ENCODE peak calls at places on chromosomes 6 and 20, in eight cellular contexts. M is pancreas, W is colonic mucosa, L is mucosa of gallbladder, G is NCI-H1436, D is M059J, O is PC-3, S is GM03348. C is an unnamed sample.

GRCh38 chr6:169959129-169960002 is 207.9 kb downstream of the ERMARD start:
- DNase-seq in M (no peak), W (peak; percentile 33), L (no peak), G (peak; percentile 84), D (no peak), O (no peak), S (no peak), C (no peak)

GRCh38 chr6:168411793-168412192 is 29.2 kb upstream of the SMOC2 start:
- DNase-seq in M (no peak), W (no peak), L (no peak), G (no peak), D (no peak), O (no peak), S (no peak), C (no peak)

GRCh38 chr6:125104425-125104824 is 49.1 kb upstream of the TPD52L1 start:
- DNase-seq in M (no peak), W (no peak), L (no peak), G (no peak), D (peak; percentile 70), O (no peak), S (peak; percentile 61), C (no peak)

GRCh38 chr6:149211046-149211571 is 106.4 kb upstream of the TAB2 start:
- DNase-seq in M (no peak), W (no peak), L (no peak), G (no peak), D (peak; percentile 86), O (peak; percentile 10), S (no peak), C (peak; percentile 64)

GRCh38 chr6:11094411-11094851 is 797 bp downstream of the SMIM13 start:
- DNase-seq in M (peak; percentile 42), W (peak; percentile 66), L (peak; percentile 36), G (no peak), D (peak; percentile 82), O (peak; percentile 56), S (peak; percentile 67), C (peak; percentile 61)

GRCh38 chr6:95249176-95249575 is 328.2 kb upstream of the MANEA start:
- DNase-seq in M (no peak), W (no peak), L (no peak), G (no peak), D (no peak), O (no peak), S (no peak), C (no peak)

GRCh38 chr6:144151010-144151727 is 852 bp downstream of the STX11 start:
- DNase-seq in M (no peak), W (peak; percentile 30), L (peak; percentile 13), G (no peak), D (peak; percentile 36), O (peak; percentile 13), S (no peak), C (peak; percentile 69)

GRCh38 chr20:63553933-63554290 is at the start of gene FNDC11:
- DNase-seq in M (no peak), W (no peak), L (no peak), G (peak; percentile 55), D (no peak), O (peak; percentile 28), S (peak; percentile 58), C (peak; percentile 49)

GRCh38 chr6:90406957-90407356 is 110.3 kb upstream of the BACH2 start:
- DNase-seq in M (no peak), W (no peak), L (no peak), G (no peak), D (peak; percentile 55), O (peak; percentile 16), S (no peak), C (no peak)

GRCh38 chr6:45297302-45297701 is 30.8 kb upstream of the RUNX2 start:
- DNase-seq in M (no peak), W (no peak), L (no peak), G (no peak), D (no peak), O (no peak), S (no peak), C (no peak)

GRCh38 chr6:128463942-128464341 is 56.5 kb downstream of the PTPRK start:
- DNase-seq in M (no peak), W (no peak), L (no peak), G (no peak), D (peak; percentile 61), O (peak; percentile 83), S (peak; percentile 29), C (no peak)

GRCh38 chr6:167153523-167153959 is 4.2 kb downstream of the GPR31 start:
- DNase-seq in M (no peak), W (no peak), L (no peak), G (no peak), D (peak; percentile 57), O (peak; percentile 5), S (no peak), C (no peak)

GRCh38 chr6:19771753-19772336 is 65.3 kb upstream of the ID4 start:
- DNase-seq in M (no peak), W (no peak), L (no peak), G (no peak), D (peak; percentile 57), O (peak; percentile 44), S (peak; percentile 39), C (no peak)

GRCh38 chr20:32858873-32859372 is at the start of gene EFCAB8:
- DNase-seq in M (no peak), W (no peak), L (no peak), G (no peak), D (no peak), O (no peak), S (no peak), C (no peak)

GRCh38 chr6:85354761-85355618 is 94.9 kb upstream of the NT5E start:
- DNase-seq in M (peak; percentile 71), W (peak; percentile 84), L (peak; percentile 58), G (no peak), D (peak; percentile 74), O (peak; percentile 76), S (peak; percentile 74), C (peak; percentile 39)

GRCh38 chr6:42010909-42011308 is 39.4 kb upstream of the TAF8 start:
- DNase-seq in M (no peak), W (no peak), L (no peak), G (no peak), D (no peak), O (no peak), S (no peak), C (no peak)

GRCh38 chr6:149990672-149991402 is 27.1 kb downstream of the ULBP1 start:
- DNase-seq in M (no peak), W (no peak), L (no peak), G (no peak), D (no peak), O (no peak), S (peak; percentile 34), C (no peak)